ENCODE peak calls at places on chromosomes 7 and 10, in seven cellular contexts. M, F, I, N, P, U and K are unnamed samples.

GRCh38 chr7:141752634-141753033 is 11.3 kb upstream of the TAS2R3 start:
- DNase-seq in P (no peak), I (no peak), U (no peak), F (no peak), N (no peak), M (no peak), K (no peak)

GRCh38 chr7:91293136-91293535 is 28.9 kb downstream of the FZD1 start:
- DNase-seq in M (peak), F (no peak), P (no peak), U (no peak), I (no peak), N (no peak), K (no peak)

GRCh38 chr10:117005454-117006055 is 568 bp upstream of the SHTN1 start:
- DNase-seq in F (no peak), I (no peak), N (peak), U (no peak), P (peak), M (no peak), K (peak)

GRCh38 chr10:100355069-100355468 is 8.0 kb downstream of the SCD start:
- DNase-seq in N (no peak), P (no peak), F (no peak), U (no peak), M (no peak), I (no peak), K (no peak)

GRCh38 chr7:68699090-68699711 is 899.1 kb upstream of the AUTS2 start:
- DNase-seq in P (peak), I (no peak), N (peak), M (no peak), U (no peak), F (no peak), K (peak)

GRCh38 chr10:28263136-28263857 is 39.6 kb downstream of the MPP7 start:
- DNase-seq in P (no peak), I (no peak), F (no peak), M (peak), U (no peak), N (no peak), K (no peak)

GRCh38 chr7:50738932-50739331 is 43.8 kb downstream of the GRB10 start:
- DNase-seq in N (no peak), F (no peak), M (no peak), P (no peak), U (no peak), I (no peak), K (no peak)

GRCh38 chr7:120272896-120273475 is at the start of gene KCND2:
- DNase-seq in F (peak), U (no peak), P (no peak), N (no peak), I (no peak), M (peak), K (peak)

GRCh38 chr7:45240187-45240776 is 82.7 kb downstream of the RAMP3 start:
- DNase-seq in M (no peak), U (peak), N (no peak), F (no peak), P (no peak), I (no peak), K (no peak)

GRCh38 chr7:43658718-43659548 is 70.4 kb downstream of the COA1 start:
- DNase-seq in I (no peak), M (no peak), U (no peak), P (peak), F (no peak), N (peak), K (peak)

GRCh38 chr10:112899396-112900065 is 50.5 kb upstream of the TCF7L2 start:
- DNase-seq in U (no peak), M (no peak), I (no peak), F (no peak), P (no peak), N (no peak), K (no peak)

GRCh38 chr10:86048571-86048970 is 318.0 kb downstream of the GRID1 start:
- DNase-seq in N (no peak), I (no peak), F (no peak), M (no peak), P (no peak), U (peak), K (no peak)